ENCODE peak calls at places on chromosomes 5 and 9, in five cellular contexts. C is IMR-90, N is cardiac fibroblast, Y is DND-41, D is OCI-LY7. Z is an unnamed sample.

GRCh38 chr5:112971285-112971684 is 5.3 kb upstream of the DCP2 start:
- DNase-seq in N (no peak), Y (no peak), D (no peak), C (no peak), Z (no peak)

GRCh38 chr9:137426018-137426681 is 3.0 kb downstream of the NOXA1 start:
- DNase-seq in N (no peak), Y (no peak), C (no peak), D (no peak), Z (no peak)

GRCh38 chr5:176597417-176598389 is 12.3 kb downstream of the GPRIN1 start:
- DNase-seq in N (no peak), Y (no peak), C (no peak), D (no peak), Z (no peak)

GRCh38 chr5:139893873-139894272 is 98.3 kb downstream of the PSD2 start:
- DNase-seq in D (no peak), Y (no peak), N (no peak), C (no peak), Z (no peak)

GRCh38 chr5:106862450-106863193 is 808.1 kb downstream of the EFNA5 start:
- DNase-seq in D (no peak), Y (peak), C (peak), N (peak), Z (no peak)

GRCh38 chr9:125990793-125991220 is 243.6 kb downstream of the PBX3 start:
- DNase-seq in N (no peak), Y (no peak), D (no peak), C (no peak), Z (no peak)

GRCh38 chr9:14052346-14052745 is 261.6 kb downstream of the NFIB start:
- DNase-seq in D (no peak), Y (no peak), C (no peak), N (no peak), Z (no peak)

GRCh38 chr9:37943329-37944265 is 39.7 kb upstream of the SLC25A51 start:
- DNase-seq in C (peak), Y (no peak), N (peak), D (no peak), Z (no peak)

GRCh38 chr5:71778678-71779276 is 59.7 kb downstream of the CARTPT start:
- DNase-seq in C (peak), N (peak), D (peak), Y (peak), Z (peak)

GRCh38 chr5:3103241-3103855 is 351.9 kb upstream of the IRX2 start:
- DNase-seq in D (no peak), N (no peak), C (no peak), Y (no peak), Z (no peak)

GRCh38 chr9:2093920-2094597 is 78.9 kb downstream of the SMARCA2 start:
- DNase-seq in N (peak), D (no peak), Y (no peak), C (peak), Z (no peak)

GRCh38 chr5:61277190-61277589 is 54.9 kb upstream of the ZSWIM6 start:
- DNase-seq in D (no peak), C (peak), Y (no peak), N (peak), Z (no peak)

GRCh38 chr9:23581936-23582335 is 244.1 kb downstream of the ELAVL2 start:
- DNase-seq in Y (no peak), N (no peak), D (no peak), C (no peak), Z (no peak)

GRCh38 chr9:114382951-114383865 is 4.6 kb downstream of the AKNA start:
- DNase-seq in N (peak), D (no peak), C (peak), Y (peak), Z (no peak)

GRCh38 chr5:32909207-32909606 is 198.1 kb downstream of the NPR3 start:
- DNase-seq in D (no peak), C (peak), N (peak), Y (no peak), Z (no peak)

GRCh38 chr5:87127956-87128687 is 139.6 kb upstream of the RASA1 start:
- DNase-seq in N (peak), D (no peak), C (peak), Y (no peak), Z (no peak)

DNA sequence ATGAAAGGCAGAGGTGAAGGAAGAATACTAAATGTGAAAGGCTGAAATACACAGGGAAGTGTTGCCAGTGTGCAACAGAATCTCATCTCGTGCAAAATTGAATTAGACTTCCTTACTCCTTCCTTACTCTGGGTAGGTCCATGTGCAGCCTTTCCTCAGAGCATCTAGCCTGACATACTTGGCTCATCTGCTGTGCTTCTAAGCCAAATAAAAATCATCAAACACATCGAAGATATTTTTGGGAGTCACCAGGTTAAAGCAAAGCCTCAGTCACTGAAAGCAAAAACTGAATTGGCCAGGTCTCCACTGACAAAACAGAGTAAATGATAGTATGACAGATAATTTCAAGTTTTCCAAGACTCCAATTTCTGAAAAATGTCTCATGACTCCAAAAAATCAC is 19.3 kb downstream of the STARD4 start:
- DNase-seq in N (no peak), D (no peak), Y (no peak), C (no peak), Z (no peak)
- H3K4me3 ChIP-seq in N (no peak), D (no peak), Y (no peak), C (no peak), Z (no peak)

GRCh38 chr5:14173419-14174234 is 30.5 kb downstream of the TRIO start:
- DNase-seq in D (no peak), Y (no peak), C (no peak), N (no peak), Z (no peak)

GRCh38 chr5:14171091-14171490 is 27.9 kb downstream of the TRIO start:
- DNase-seq in Y (no peak), N (peak), C (peak), D (no peak), Z (no peak)

GRCh38 chr5:14171621-14172020 is 28.5 kb downstream of the TRIO start:
- DNase-seq in Y (no peak), D (no peak), C (peak), N (peak), Z (no peak)

GRCh38 chr5:14174235-14174636 is 31.1 kb downstream of the TRIO start:
- DNase-seq in Y (no peak), D (peak), N (no peak), C (peak), Z (no peak)

GRCh38 chr5:14172149-14172795 is 29.1 kb downstream of the TRIO start:
- DNase-seq in C (no peak), D (peak), Y (no peak), N (no peak), Z (no peak)
- H3K4me3 ChIP-seq in C (no peak), D (peak), Y (no peak), N (no peak), Z (no peak)

GRCh38 chr9:18331808-18332209 is 142.1 kb upstream of the ADAMTSL1 start:
- DNase-seq in N (no peak), D (no peak), C (peak), Y (no peak), Z (no peak)
- H3K4me3 ChIP-seq in N (no peak), D (no peak), C (no peak), Y (no peak), Z (no peak)

GRCh38 chr9:18343799-18344198 is 130.2 kb upstream of the ADAMTSL1 start:
- DNase-seq in N (peak), Y (no peak), C (peak), D (no peak), Z (no peak)
- H3K4me3 ChIP-seq in N (no peak), Y (no peak), C (no peak), D (no peak), Z (no peak)

GRCh38 chr5:59759600-59760357 is 133.7 kb downstream of the PDE4D start:
- DNase-seq in Y (no peak), D (no peak), N (peak), C (no peak), Z (no peak)
- H3K4me3 ChIP-seq in Y (no peak), D (no peak), N (no peak), C (no peak), Z (no peak)

GRCh38 chr5:172861461-172861860 is 27.4 kb downstream of the ERGIC1 start:
- DNase-seq in D (no peak), C (no peak), Y (no peak), N (no peak), Z (no peak)
- H3K4me3 ChIP-seq in D (no peak), C (no peak), Y (no peak), N (no peak), Z (no peak)

GRCh38 chr5:76958976-76959767 is 6.3 kb downstream of the CRHBP start:
- DNase-seq in D (no peak), Y (no peak), N (peak), C (peak), Z (no peak)
- H3K4me3 ChIP-seq in D (no peak), Y (no peak), N (no peak), C (no peak), Z (no peak)

GRCh38 chr5:141373673-141374317 is at the start of gene PCDHGA6:
- DNase-seq in Y (no peak), D (peak), C (peak), N (peak), Z (no peak)
- H3K4me3 ChIP-seq in Y (no peak), D (no peak), C (peak), N (peak), Z (no peak)

GRCh38 chr5:154861946-154862345 is 3.5 kb downstream of the CNOT8 start:
- DNase-seq in D (no peak), Y (no peak), C (no peak), N (no peak), Z (no peak)

GRCh38 chr5:154860123-154860522 is 1.7 kb downstream of the CNOT8 start:
- DNase-seq in Y (peak), D (peak), N (peak), C (peak), Z (no peak)

GRCh38 chr5:154862766-154863165 is 4.3 kb downstream of the CNOT8 start:
- DNase-seq in N (no peak), Y (no peak), C (no peak), D (no peak), Z (no peak)

GRCh38 chr5:154858972-154859950 is 834 bp downstream of the CNOT8 start:
- DNase-seq in Y (peak), C (no peak), D (peak), N (peak), Z (peak)

DNA sequence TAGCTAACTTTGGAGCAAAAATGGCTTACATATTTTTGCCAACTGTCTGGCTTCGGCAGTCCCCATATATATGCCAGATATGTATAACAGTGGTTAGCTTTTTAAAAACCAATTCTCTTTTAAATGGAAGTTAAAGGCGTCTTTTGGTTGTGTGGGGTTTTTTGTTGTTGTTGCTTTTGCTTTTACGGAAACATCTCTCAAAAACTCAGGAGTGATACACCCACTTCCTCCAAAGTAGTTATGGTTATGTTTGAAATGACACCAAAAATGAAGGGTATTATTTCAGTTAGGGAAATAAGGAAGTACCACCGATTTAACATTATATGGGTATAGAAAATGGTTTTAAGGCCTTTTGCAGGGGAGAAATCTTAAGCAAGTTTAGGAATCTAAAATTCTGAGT is 2.3 kb downstream of the CNOT8 start:
- DNase-seq in D (peak), C (no peak), Y (no peak), N (no peak), Z (peak)
- H3K4me3 ChIP-seq in D (peak), C (peak), Y (no peak), N (no peak), Z (peak)